ENCODE peak calls at places on chromosomes 5 and 9, in five cellular contexts. T is adrenal gland, K is HCT116, O is heart left ventricle, A is thyroid gland. N is an unnamed sample.

GRCh38 chr5:177429248-177430045 is 3.0 kb downstream of the GRK6 start:
- DNase-seq in T (peak; percentile 80), K (no peak), O (peak; percentile 72), A (peak; percentile 25), N (peak; percentile 80)

GRCh38 chr5:110075656-110076055 is 385.9 kb downstream of the MAN2A1 start:
- DNase-seq in T (no peak), K (no peak), O (no peak), A (no peak), N (no peak)

GRCh38 chr9:124390812-124391658 is 24.2 kb downstream of the PSMB7 start:
- DNase-seq in T (no peak), K (no peak), O (no peak), A (no peak), N (no peak)

GRCh38 chr9:12667892-12668291 is 25.3 kb upstream of the TYRP1 start:
- DNase-seq in T (no peak), K (no peak), O (no peak), A (no peak), N (no peak)

GRCh38 chr5:151902215-151902614 is 22.4 kb downstream of the GLRA1 start:
- DNase-seq in T (no peak), K (no peak), O (no peak), A (no peak), N (no peak)

GRCh38 chr5:116320486-116320885 is 235.7 kb downstream of the COMMD10 start:
- DNase-seq in T (no peak), K (no peak), O (no peak), A (peak; percentile 53), N (no peak)

GRCh38 chr5:178318893-178319292 is 86.3 kb upstream of the PHYKPL start:
- DNase-seq in T (no peak), K (no peak), O (no peak), A (no peak), N (no peak)

GRCh38 chr9:36873247-36873875 is 160.7 kb downstream of the PAX5 start:
- DNase-seq in T (peak; percentile 66), K (peak; percentile 43), O (peak; percentile 60), A (peak; percentile 76), N (peak; percentile 84)

GRCh38 chr5:133926960-133927615 is 41.3 kb downstream of the C5orf15 start:
- DNase-seq in T (no peak), K (no peak), O (no peak), A (no peak), N (peak; percentile 58)

GRCh38 chr9:35756275-35756742 is 2.2 kb upstream of the MSMP start:
- DNase-seq in T (peak; percentile 72), K (peak; percentile 58), O (peak; percentile 64), A (peak; percentile 68), N (peak; percentile 74)

GRCh38 chr5:139397921-139398320 is 3.0 kb upstream of the PROB1 start:
- DNase-seq in T (no peak), K (no peak), O (no peak), A (peak; percentile 55), N (no peak)

GRCh38 chr9:101513351-101513750 is 20.3 kb upstream of the RNF20 start:
- DNase-seq in T (no peak), K (no peak), O (no peak), A (no peak), N (no peak)

GRCh38 chr5:9437741-9438240 is 108.1 kb downstream of the SEMA5A start:
- DNase-seq in T (no peak), K (no peak), O (no peak), A (no peak), N (no peak)

GRCh38 chr5:178496661-178497060 is 93.5 kb downstream of the COL23A1 start:
- DNase-seq in T (no peak), K (no peak), O (no peak), A (no peak), N (no peak)

GRCh38 chr9:109488791-109489492 is 9.2 kb downstream of the PTPN3 start:
- DNase-seq in T (peak; percentile 39), K (no peak), O (no peak), A (no peak), N (no peak)

GRCh38 chr5:68894673-68895072 is 199.1 kb upstream of the SLC30A5 start:
- DNase-seq in T (no peak), K (no peak), O (no peak), A (no peak), N (no peak)

GRCh38 chr9:591292-591691 is 250.2 kb upstream of the DMRT1 start:
- DNase-seq in T (no peak), K (no peak), O (peak; percentile 74), A (peak; percentile 91), N (peak; percentile 95)

GRCh38 chr5:1746371-1747078 is 53.1 kb downstream of the MRPL36 start:
- DNase-seq in T (no peak), K (no peak), O (no peak), A (no peak), N (no peak)

GRCh38 chr5:116563909-116564308 is 10.7 kb downstream of the SEMA6A start:
- DNase-seq in T (no peak), K (no peak), O (no peak), A (no peak), N (no peak)

GRCh38 chr5:96626956-96627355 is 35.2 kb upstream of the CAST start:
- DNase-seq in T (no peak), K (no peak), O (no peak), A (no peak), N (no peak)

GRCh38 chr5:59565551-59565950 is 328.0 kb downstream of the PDE4D start:
- DNase-seq in T (no peak), K (no peak), O (no peak), A (no peak), N (no peak)

GRCh38 chr9:78605029-78605930 is 308.4 kb downstream of the PSAT1 start:
- DNase-seq in T (no peak), K (no peak), O (no peak), A (no peak), N (no peak)

GRCh38 chr9:125003332-125003731 is 62.4 kb upstream of the GOLGA1 start:
- DNase-seq in T (no peak), K (no peak), O (no peak), A (no peak), N (no peak)

GRCh38 chr5:98839469-98840383 is 66.3 kb downstream of the RGMB start:
- DNase-seq in T (no peak), K (no peak), O (no peak), A (peak; percentile 17), N (no peak)

GRCh38 chr9:14314424-14314928 is 535 bp upstream of the NFIB start:
- DNase-seq in T (peak; percentile 92), K (peak; percentile 19), O (peak; percentile 87), A (peak; percentile 86), N (peak; percentile 91)

GRCh38 chr9:114096041-114096511 is 3.0 kb downstream of the KIF12 start:
- DNase-seq in T (no peak), K (no peak), O (no peak), A (no peak), N (no peak)

GRCh38 chr5:61467766-61468482 is 135.9 kb downstream of the ZSWIM6 start:
- DNase-seq in T (no peak), K (no peak), O (no peak), A (no peak), N (no peak)

GRCh38 chr5:172559004-172559932 is 81.8 kb upstream of the NEURL1B start:
- DNase-seq in T (peak; percentile 61), K (peak; percentile 6), O (peak; percentile 43), A (peak; percentile 15), N (no peak)

GRCh38 chr5:40976836-40977235 is 67.5 kb downstream of the C7 start:
- DNase-seq in T (no peak), K (no peak), O (no peak), A (no peak), N (no peak)

GRCh38 chr9:86867658-86868313 is 79.5 kb downstream of the GAS1 start:
- DNase-seq in T (no peak), K (no peak), O (no peak), A (peak; percentile 16), N (peak; percentile 39)

GRCh38 chr5:157130933-157131332 is 11.7 kb downstream of the MED7 start:
- DNase-seq in T (peak; percentile 39), K (no peak), O (no peak), A (peak; percentile 52), N (no peak)

GRCh38 chr9:107438211-107439030 is 51.1 kb downstream of the KLF4 start:
- DNase-seq in T (no peak), K (no peak), O (no peak), A (no peak), N (no peak)

GRCh38 chr9:31137151-31137849 is 1247.1 kb upstream of the ACO1 start:
- DNase-seq in T (no peak), K (peak; percentile 54), O (no peak), A (no peak), N (peak; percentile 16)

GRCh38 chr9:86287013-86287412 is 4.7 kb upstream of the ISCA1 start:
- DNase-seq in T (peak; percentile 39), K (no peak), O (no peak), A (peak; percentile 9), N (no peak)

GRCh38 chr5:81310402-81311063 is 9.1 kb downstream of the ZCCHC9 start:
- DNase-seq in T (no peak), K (no peak), O (no peak), A (no peak), N (no peak)

GRCh38 chr5:133681896-133682295 is 69.6 kb upstream of the FSTL4 start:
- DNase-seq in T (no peak), K (no peak), O (no peak), A (peak; percentile 6), N (no peak)

GRCh38 chr5:52674815-52675545 is 112.7 kb upstream of the ITGA1 start:
- DNase-seq in T (no peak), K (no peak), O (no peak), A (no peak), N (no peak)

GRCh38 chr5:146828385-146828784 is 50.2 kb downstream of the PPP2R2B start:
- DNase-seq in T (no peak), K (no peak), O (no peak), A (no peak), N (no peak)

GRCh38 chr9:133428579-133429215 is 6.5 kb downstream of the ADAMTS13 start:
- DNase-seq in T (no peak), K (no peak), O (no peak), A (peak; percentile 51), N (peak; percentile 36)
- H3K4me3 ChIP-seq in T (no peak overlapping the region), K (peak overlapping the region; percentile 32), O (no peak overlapping the region), A (no peak overlapping the region), N (no peak overlapping the region)

GRCh38 chr9:111001471-111001870 is 36.8 kb downstream of the LPAR1 start:
- DNase-seq in T (no peak), K (no peak), O (no peak), A (no peak), N (no peak)
- TF ChIP-seq CTCF in T (no peak), K (no peak), O (no peak), A (no peak), N (no peak)

GRCh38 chr9:122118343-122119165 is 25.4 kb upstream of the TTLL11 start:
- DNase-seq in T (no peak), K (no peak), O (no peak), A (no peak), N (no peak)
- TF ChIP-seq POLR2A in T (no peak), K (no peak), O (no peak), A (no peak), N (no peak)

GRCh38 chr9:81661339-81661738 is 28.0 kb downstream of the TLE1 start:
- DNase-seq in T (no peak), K (no peak), O (no peak), A (no peak), N (no peak)

GRCh38 chr9:81666123-81666522 is 23.2 kb downstream of the TLE1 start:
- DNase-seq in T (no peak), K (no peak), O (no peak), A (no peak), N (no peak)

GRCh38 chr9:81669011-81669739 is 20.2 kb downstream of the TLE1 start:
- DNase-seq in T (no peak), K (no peak), O (no peak), A (no peak), N (no peak)

GRCh38 chr9:81664638-81665513 is 24.5 kb downstream of the TLE1 start:
- DNase-seq in T (no peak), K (no peak), O (no peak), A (no peak), N (no peak)

GRCh38 chr9:81665514-81665838 is 23.9 kb downstream of the TLE1 start:
- DNase-seq in T (no peak), K (no peak), O (no peak), A (no peak), N (no peak)
- H3K4me3 ChIP-seq in T (no peak overlapping the region), K (no peak overlapping the region), O (no peak overlapping the region), A (no peak overlapping the region), N (no peak overlapping the region)